ENCODE peak calls at places on chromosome 22, in four cellular contexts. H is stomach; N is T1000; J is activated CD4-positive, alpha-beta T cell treated with anti-CD3 and anti-CD28 coated beads for 24 hours. Q is an unnamed sample.

GRCh38 chr22:49739138-49739537 is 88.5 kb downstream of the BRD1 start:
- DNase-seq in J (no peak), N (no peak), H (no peak), Q (no peak)

GRCh38 chr22:48803993-48804810 is 1023.5 kb downstream of the BRD1 start:
- DNase-seq in H (no peak), N (no peak), J (no peak), Q (no peak)

GRCh38 chr22:45863981-45864751 is 112.8 kb downstream of the WNT7B start:
- DNase-seq in J (peak), N (peak), H (peak), Q (peak)

GRCh38 chr22:36986242-36986821 is 32.9 kb downstream of the TST start:
- DNase-seq in J (peak), N (no peak), H (peak), Q (no peak)

GRCh38 chr22:43411981-43412807 is at the start of gene MPPED1:
- DNase-seq in H (no peak), J (no peak), N (no peak), Q (no peak)

GRCh38 chr22:44465563-44465962 is 32.5 kb downstream of the RTL6 start:
- DNase-seq in H (no peak), N (no peak), J (no peak), Q (no peak)

GRCh38 chr22:42685941-42686666 is 34.6 kb downstream of the A4GALT start:
- DNase-seq in N (no peak), H (peak), J (no peak), Q (no peak)

GRCh38 chr22:39524753-39525657 is 4.6 kb downstream of the ATF4 start:
- DNase-seq in J (no peak), H (no peak), N (no peak), Q (no peak)

GRCh38 chr22:44171486-44172076 is 9.1 kb upstream of the PARVG start:
- DNase-seq in H (no peak), J (no peak), N (no peak), Q (no peak)

GRCh38 chr22:18000441-18001039 is 23.8 kb downstream of the MICAL3 start:
- DNase-seq in H (no peak), J (no peak), N (no peak), Q (peak)

GRCh38 chr22:29988719-29989118 is 91.5 kb upstream of the HORMAD2 start:
- DNase-seq in J (no peak), H (no peak), N (no peak), Q (no peak)

GRCh38 chr22:21594865-21595452 is 27.4 kb downstream of the UBE2L3 start:
- DNase-seq in J (no peak), N (no peak), H (no peak), Q (no peak)

GRCh38 chr22:37985751-37986281 is 1.5 kb upstream of the SOX10 start:
- DNase-seq in J (no peak), N (no peak), H (no peak), Q (no peak)

GRCh38 chr22:42990131-42990838 is 24.7 kb downstream of the PACSIN2 start:
- DNase-seq in N (peak), J (no peak), H (no peak), Q (no peak)

GRCh38 chr22:34931026-34931425 is 134.9 kb upstream of the ISX start:
- DNase-seq in H (no peak), N (no peak), J (no peak), Q (no peak)

GRCh38 chr22:47814474-47814873 is 1052.0 kb downstream of the TBC1D22A start:
- DNase-seq in N (no peak), J (no peak), H (no peak), Q (no peak)

GRCh38 chr22:49966716-49967332 is 6.3 kb downstream of the PIM3 start:
- DNase-seq in J (no peak), H (peak), N (no peak), Q (peak)

GRCh38 chr22:41940853-41941765 is 5.8 kb downstream of the CENPM start:
- DNase-seq in H (peak), J (peak), N (peak), Q (peak)

GRCh38 chr22:33513388-33514336 is 406.6 kb downstream of the LARGE1 start:
- DNase-seq in J (no peak), N (no peak), H (no peak), Q (no peak)

GRCh38 chr22:42855211-42855610 is 1.9 kb downstream of the ARFGAP3 start:
- DNase-seq in H (no peak), J (no peak), N (no peak), Q (no peak)

GRCh38 chr22:29311468-29312217 is 3.9 kb downstream of the RASL10A start:
- DNase-seq in N (no peak), J (no peak), H (no peak), Q (no peak)

GRCh38 chr22:41779889-41780505 is 20.5 kb upstream of the CCDC134 start:
- DNase-seq in H (no peak), N (no peak), J (no peak), Q (no peak)

GRCh38 chr22:41571786-41572185 is 11.0 kb downstream of the CSDC2 start:
- DNase-seq in J (no peak), H (no peak), N (no peak), Q (no peak)

GRCh38 chr22:37187552-37187890 is 526 bp downstream of the C1QTNF6 start:
- DNase-seq in J (no peak), N (no peak), H (peak), Q (no peak)

GRCh38 chr22:30305519-30305905 is 16.2 kb upstream of the CASTOR1 start:
- DNase-seq in J (no peak), N (no peak), H (peak), Q (peak)

GRCh38 chr22:22999473-22999872 is 70.8 kb upstream of the GNAZ start:
- DNase-seq in J (no peak), H (no peak), N (no peak), Q (no peak)

GRCh38 chr22:33889748-33890147 is 30.5 kb downstream of the LARGE1 start:
- DNase-seq in H (no peak), N (no peak), J (no peak), Q (peak)

GRCh38 chr22:44588348-44588747 is 90.3 kb upstream of the RTL6 start:
- DNase-seq in H (no peak), N (no peak), J (no peak), Q (no peak)

GRCh38 chr22:28983788-28984441 is 77.7 kb downstream of the C22orf31 start:
- DNase-seq in N (no peak), J (no peak), H (no peak), Q (no peak)

GRCh38 chr22:32855023-32855756 is 53.7 kb downstream of the TIMP3 start:
- DNase-seq in J (no peak), H (no peak), N (no peak), Q (no peak)

GRCh38 chr22:43490311-43490710 is 78.5 kb downstream of the MPPED1 start:
- DNase-seq in H (no peak), N (no peak), J (no peak), Q (no peak)

GRCh38 chr22:48649466-48649865 is 1178.2 kb downstream of the BRD1 start:
- DNase-seq in N (no peak), J (no peak), H (no peak), Q (no peak)

Q was measured in GM06990.